ENCODE peak calls at places on chromosomes 11 and 22, in nine cellular contexts. One of them, this sample, is unnamed.
A peak's percentile ranks its signal among the peaks of the same experiment; 100 is the strongest.

GRCh38 chr11:110859998-110860397 is 147.8 kb upstream of the ARHGAP20 start:
- ATAC-seq in naive B cell: no peak
- ATAC-seq in activated CD8-positive, alpha-beta T cell treated with anti-CD3 and anti-CD28 coated beads, Interleukin-2, amount 10 ng/mL, durations not matched to agents 7 days and 5 days: no peak
- ATAC-seq in body of pancreas: no peak
- ATAC-seq in activated T-cell treated with anti-CD3 and anti-CD28 coated beads, Interleukin-2, amount 50 U/mL, for 4 hours: no peak
- ATAC-seq in stimulated activated naive CD8-positive, alpha-beta T cell treated with anti-CD3 and anti-CD28 coated beads, Interleukin-15, amount 100 ng/mL, for 72 hours: no peak
- ATAC-seq in lower lobe of right lung: no peak
- ATAC-seq in foreskin keratinocyte: no peak
- ATAC-seq in aorta: no peak
- ATAC-seq in this sample: peak; percentile 80

GRCh38 chr22:39958916-39959639 is 1.1 kb upstream of the TMA7B start:
- ATAC-seq in stimulated activated naive CD8-positive, alpha-beta T cell treated with anti-CD3 and anti-CD28 coated beads, Interleukin-15, amount 100 ng/mL, for 72 hours: no peak
- ATAC-seq in foreskin keratinocyte: no peak
- ATAC-seq in naive B cell: no peak
- ATAC-seq in lower lobe of right lung: no peak
- ATAC-seq in aorta: no peak
- ATAC-seq in body of pancreas: no peak
- ATAC-seq in activated CD8-positive, alpha-beta T cell treated with anti-CD3 and anti-CD28 coated beads, Interleukin-2, amount 10 ng/mL, durations not matched to agents 7 days and 5 days: no peak
- ATAC-seq in activated T-cell treated with anti-CD3 and anti-CD28 coated beads, Interleukin-2, amount 50 U/mL, for 4 hours: no peak
- ATAC-seq in this sample: no peak

GRCh38 chr11:123494195-123495050 is 64.4 kb downstream of the GRAMD1B start:
- ATAC-seq in lower lobe of right lung: no peak
- ATAC-seq in body of pancreas: no peak
- ATAC-seq in foreskin keratinocyte: peak; percentile 7
- ATAC-seq in stimulated activated naive CD8-positive, alpha-beta T cell treated with anti-CD3 and anti-CD28 coated beads, Interleukin-15, amount 100 ng/mL, for 72 hours: no peak
- ATAC-seq in activated T-cell treated with anti-CD3 and anti-CD28 coated beads, Interleukin-2, amount 50 U/mL, for 4 hours: no peak
- ATAC-seq in naive B cell: peak; percentile 42
- ATAC-seq in aorta: no peak
- ATAC-seq in activated CD8-positive, alpha-beta T cell treated with anti-CD3 and anti-CD28 coated beads, Interleukin-2, amount 10 ng/mL, durations not matched to agents 7 days and 5 days: no peak
- ATAC-seq in this sample: no peak

GRCh38 chr22:28892175-28892731 is 8.9 kb downstream of the ZNRF3 start:
- ATAC-seq in activated T-cell treated with anti-CD3 and anti-CD28 coated beads, Interleukin-2, amount 50 U/mL, for 4 hours: no peak
- ATAC-seq in aorta: no peak
- ATAC-seq in activated CD8-positive, alpha-beta T cell treated with anti-CD3 and anti-CD28 coated beads, Interleukin-2, amount 10 ng/mL, durations not matched to agents 7 days and 5 days: no peak
- ATAC-seq in stimulated activated naive CD8-positive, alpha-beta T cell treated with anti-CD3 and anti-CD28 coated beads, Interleukin-15, amount 100 ng/mL, for 72 hours: no peak
- ATAC-seq in body of pancreas: no peak
- ATAC-seq in lower lobe of right lung: peak; percentile 19
- ATAC-seq in foreskin keratinocyte: peak; percentile 85
- ATAC-seq in naive B cell: no peak
- ATAC-seq in this sample: peak; percentile 59

GRCh38 chr22:33996824-33997223 is 76.5 kb upstream of the LARGE1 start:
- ATAC-seq in activated CD8-positive, alpha-beta T cell treated with anti-CD3 and anti-CD28 coated beads, Interleukin-2, amount 10 ng/mL, durations not matched to agents 7 days and 5 days: no peak
- ATAC-seq in activated T-cell treated with anti-CD3 and anti-CD28 coated beads, Interleukin-2, amount 50 U/mL, for 4 hours: no peak
- ATAC-seq in lower lobe of right lung: no peak
- ATAC-seq in body of pancreas: no peak
- ATAC-seq in stimulated activated naive CD8-positive, alpha-beta T cell treated with anti-CD3 and anti-CD28 coated beads, Interleukin-15, amount 100 ng/mL, for 72 hours: no peak
- ATAC-seq in naive B cell: no peak
- ATAC-seq in foreskin keratinocyte: no peak
- ATAC-seq in aorta: no peak
- ATAC-seq in this sample: no peak

GRCh38 chr11:123125169-123125568 is 63.2 kb upstream of the HSPA8 start:
- ATAC-seq in activated T-cell treated with anti-CD3 and anti-CD28 coated beads, Interleukin-2, amount 50 U/mL, for 4 hours: no peak
- ATAC-seq in foreskin keratinocyte: no peak
- ATAC-seq in stimulated activated naive CD8-positive, alpha-beta T cell treated with anti-CD3 and anti-CD28 coated beads, Interleukin-15, amount 100 ng/mL, for 72 hours: no peak
- ATAC-seq in activated CD8-positive, alpha-beta T cell treated with anti-CD3 and anti-CD28 coated beads, Interleukin-2, amount 10 ng/mL, durations not matched to agents 7 days and 5 days: no peak
- ATAC-seq in lower lobe of right lung: peak; percentile 91
- ATAC-seq in body of pancreas: no peak
- ATAC-seq in aorta: no peak
- ATAC-seq in naive B cell: no peak
- ATAC-seq in this sample: no peak

GRCh38 chr11:74057251-74058151 is 48.6 kb upstream of the UCP3 start:
- ATAC-seq in lower lobe of right lung: no peak
- ATAC-seq in body of pancreas: no peak
- ATAC-seq in stimulated activated naive CD8-positive, alpha-beta T cell treated with anti-CD3 and anti-CD28 coated beads, Interleukin-15, amount 100 ng/mL, for 72 hours: no peak
- ATAC-seq in foreskin keratinocyte: no peak
- ATAC-seq in activated CD8-positive, alpha-beta T cell treated with anti-CD3 and anti-CD28 coated beads, Interleukin-2, amount 10 ng/mL, durations not matched to agents 7 days and 5 days: no peak
- ATAC-seq in naive B cell: no peak
- ATAC-seq in activated T-cell treated with anti-CD3 and anti-CD28 coated beads, Interleukin-2, amount 50 U/mL, for 4 hours: no peak
- ATAC-seq in aorta: no peak
- ATAC-seq in this sample: no peak

GRCh38 chr11:65215441-65216076 is 33.8 kb downstream of the CAPN1 start:
- ATAC-seq in activated T-cell treated with anti-CD3 and anti-CD28 coated beads, Interleukin-2, amount 50 U/mL, for 4 hours: peak; percentile 46
- ATAC-seq in naive B cell: no peak
- ATAC-seq in foreskin keratinocyte: no peak
- ATAC-seq in aorta: no peak
- ATAC-seq in activated CD8-positive, alpha-beta T cell treated with anti-CD3 and anti-CD28 coated beads, Interleukin-2, amount 10 ng/mL, durations not matched to agents 7 days and 5 days: no peak
- ATAC-seq in body of pancreas: no peak
- ATAC-seq in stimulated activated naive CD8-positive, alpha-beta T cell treated with anti-CD3 and anti-CD28 coated beads, Interleukin-15, amount 100 ng/mL, for 72 hours: peak; percentile 37
- ATAC-seq in lower lobe of right lung: no peak
- ATAC-seq in this sample: peak; percentile 25

GRCh38 chr11:65545853-65546216 is 12.3 kb downstream of the LTBP3 start:
- ATAC-seq in stimulated activated naive CD8-positive, alpha-beta T cell treated with anti-CD3 and anti-CD28 coated beads, Interleukin-15, amount 100 ng/mL, for 72 hours: no peak
- ATAC-seq in lower lobe of right lung: no peak
- ATAC-seq in body of pancreas: no peak
- ATAC-seq in foreskin keratinocyte: no peak
- ATAC-seq in aorta: no peak
- ATAC-seq in naive B cell: peak; percentile 0
- ATAC-seq in activated CD8-positive, alpha-beta T cell treated with anti-CD3 and anti-CD28 coated beads, Interleukin-2, amount 10 ng/mL, durations not matched to agents 7 days and 5 days: no peak
- ATAC-seq in activated T-cell treated with anti-CD3 and anti-CD28 coated beads, Interleukin-2, amount 50 U/mL, for 4 hours: peak; percentile 0
- ATAC-seq in this sample: no peak

GRCh38 chr11:101866619-101867491 is 48.0 kb upstream of the CEP126 start:
- ATAC-seq in aorta: no peak
- ATAC-seq in stimulated activated naive CD8-positive, alpha-beta T cell treated with anti-CD3 and anti-CD28 coated beads, Interleukin-15, amount 100 ng/mL, for 72 hours: no peak
- ATAC-seq in activated T-cell treated with anti-CD3 and anti-CD28 coated beads, Interleukin-2, amount 50 U/mL, for 4 hours: no peak
- ATAC-seq in activated CD8-positive, alpha-beta T cell treated with anti-CD3 and anti-CD28 coated beads, Interleukin-2, amount 10 ng/mL, durations not matched to agents 7 days and 5 days: no peak
- ATAC-seq in naive B cell: no peak
- ATAC-seq in foreskin keratinocyte: peak; percentile 63
- ATAC-seq in lower lobe of right lung: no peak
- ATAC-seq in body of pancreas: no peak
- ATAC-seq in this sample: peak; percentile 70

GRCh38 chr11:118010738-118011461 is 24.7 kb downstream of the IL10RA start:
- ATAC-seq in lower lobe of right lung: peak; percentile 87
- ATAC-seq in body of pancreas: no peak
- ATAC-seq in foreskin keratinocyte: no peak
- ATAC-seq in naive B cell: peak; percentile 84
- ATAC-seq in activated CD8-positive, alpha-beta T cell treated with anti-CD3 and anti-CD28 coated beads, Interleukin-2, amount 10 ng/mL, durations not matched to agents 7 days and 5 days: no peak
- ATAC-seq in activated T-cell treated with anti-CD3 and anti-CD28 coated beads, Interleukin-2, amount 50 U/mL, for 4 hours: no peak
- ATAC-seq in aorta: peak; percentile 78
- ATAC-seq in stimulated activated naive CD8-positive, alpha-beta T cell treated with anti-CD3 and anti-CD28 coated beads, Interleukin-15, amount 100 ng/mL, for 72 hours: no peak
- ATAC-seq in this sample: peak; percentile 55

GRCh38 chr22:47030143-47030641 is 267.7 kb downstream of the TBC1D22A start:
- ATAC-seq in lower lobe of right lung: no peak
- ATAC-seq in activated CD8-positive, alpha-beta T cell treated with anti-CD3 and anti-CD28 coated beads, Interleukin-2, amount 10 ng/mL, durations not matched to agents 7 days and 5 days: no peak
- ATAC-seq in stimulated activated naive CD8-positive, alpha-beta T cell treated with anti-CD3 and anti-CD28 coated beads, Interleukin-15, amount 100 ng/mL, for 72 hours: no peak
- ATAC-seq in aorta: no peak
- ATAC-seq in naive B cell: no peak
- ATAC-seq in foreskin keratinocyte: no peak
- ATAC-seq in activated T-cell treated with anti-CD3 and anti-CD28 coated beads, Interleukin-2, amount 50 U/mL, for 4 hours: no peak
- ATAC-seq in body of pancreas: no peak
- ATAC-seq in this sample: no peak

This sample was measured in esophagus mucosa.